ENCODE peak calls at places on chromosomes 7 and 10, in eight cellular contexts. L is right lobe of liver, K is RWPE1, I is prostate gland, F is WERI-Rb-1, U is HCT116, N is transverse colon, J is right atrium auricular region. D is an unnamed sample.

GRCh38 chr10:5545778-5546710 is 21.3 kb downstream of the CALML3 start:
- DNase-seq in N (peak), J (no peak), F (no peak), I (peak), K (no peak), L (no peak), U (no peak), D (peak)

GRCh38 chr7:2384354-2385243 is 18.8 kb upstream of the CHST12 start:
- DNase-seq in N (no peak), I (no peak), K (no peak), J (no peak), U (no peak), F (peak), L (no peak), D (no peak)

GRCh38 chr7:118289476-118289875 is 65.0 kb downstream of the ANKRD7 start:
- DNase-seq in J (no peak), K (no peak), L (no peak), F (no peak), N (no peak), I (no peak), U (no peak), D (no peak)

GRCh38 chr7:7535688-7536087 is at the start of gene COL28A1:
- DNase-seq in L (no peak), F (no peak), I (no peak), J (no peak), K (no peak), N (no peak), U (no peak), D (no peak)

GRCh38 chr7:73521636-73522080 is 435 bp downstream of the BAZ1B start:
- DNase-seq in N (no peak), F (no peak), U (no peak), L (no peak), I (no peak), J (no peak), K (peak), D (no peak)

GRCh38 chr7:85114342-85114741 is 72.5 kb downstream of the SEMA3D start:
- DNase-seq in K (peak), I (no peak), F (no peak), U (peak), J (no peak), L (no peak), N (no peak), D (no peak)

GRCh38 chr10:78314651-78315050 is 281.0 kb downstream of the RPS24 start:
- DNase-seq in K (no peak), F (no peak), I (peak), N (no peak), U (no peak), J (peak), L (no peak), D (no peak)

GRCh38 chr7:5525271-5526189 is 101.9 kb upstream of the TNRC18 start:
- DNase-seq in U (peak), K (no peak), F (no peak), I (no peak), J (no peak), L (no peak), N (peak), D (no peak)

GRCh38 chr10:78417425-78418370 is 384.0 kb downstream of the RPS24 start:
- DNase-seq in U (no peak), K (no peak), L (peak), N (no peak), F (peak), I (no peak), J (peak), D (no peak)

GRCh38 chr10:132410056-132410778 is 13.2 kb downstream of the PWWP2B start:
- DNase-seq in I (no peak), F (no peak), J (no peak), L (no peak), K (no peak), N (no peak), U (no peak), D (no peak)

GRCh38 chr10:9833871-9834454 is 1183.7 kb upstream of the CELF2 start:
- DNase-seq in J (no peak), L (no peak), N (no peak), F (no peak), I (no peak), U (no peak), K (no peak), D (no peak)

GRCh38 chr7:137862964-137863363 is 16.2 kb upstream of the DGKI start:
- DNase-seq in L (no peak), K (no peak), J (no peak), U (no peak), F (no peak), N (no peak), I (no peak), D (no peak)

GRCh38 chr10:109047856-109048255 is 875.5 kb downstream of the XPNPEP1 start:
- DNase-seq in J (no peak), L (no peak), K (no peak), U (no peak), N (no peak), F (no peak), I (no peak), D (no peak)

GRCh38 chr7:11109659-11110058 is 136.0 kb downstream of the PHF14 start:
- DNase-seq in U (no peak), L (no peak), J (no peak), F (no peak), I (no peak), K (no peak), N (no peak), D (no peak)

GRCh38 chr7:3065724-3066143 is 22.1 kb upstream of the CARD11 start:
- DNase-seq in U (peak), J (no peak), K (peak), F (peak), I (peak), L (no peak), N (peak), D (no peak)

GRCh38 chr7:124246262-124246863 is 213.5 kb upstream of the TMEM229A start:
- DNase-seq in U (no peak), K (peak), I (no peak), N (no peak), J (no peak), L (no peak), F (no peak), D (no peak)

GRCh38 chr7:129767120-129768011 is 155.8 kb downstream of the NRF1 start:
- DNase-seq in L (no peak), N (no peak), J (no peak), F (peak), K (no peak), I (no peak), U (no peak), D (no peak)

GRCh38 chr7:119090851-119091250 is 866.3 kb downstream of the ANKRD7 start:
- DNase-seq in F (no peak), I (no peak), U (peak), N (no peak), K (no peak), L (no peak), J (no peak), D (no peak)

GRCh38 chr10:31004611-31005193 is 27.0 kb downstream of the ZNF438 start:
- DNase-seq in F (no peak), L (no peak), N (no peak), K (no peak), U (no peak), I (no peak), J (no peak), D (peak)

GRCh38 chr10:73641272-73642060 is at the start of gene MYOZ1:
- DNase-seq in N (no peak), I (no peak), L (no peak), J (no peak), F (no peak), U (no peak), K (no peak), D (no peak)

DNA sequence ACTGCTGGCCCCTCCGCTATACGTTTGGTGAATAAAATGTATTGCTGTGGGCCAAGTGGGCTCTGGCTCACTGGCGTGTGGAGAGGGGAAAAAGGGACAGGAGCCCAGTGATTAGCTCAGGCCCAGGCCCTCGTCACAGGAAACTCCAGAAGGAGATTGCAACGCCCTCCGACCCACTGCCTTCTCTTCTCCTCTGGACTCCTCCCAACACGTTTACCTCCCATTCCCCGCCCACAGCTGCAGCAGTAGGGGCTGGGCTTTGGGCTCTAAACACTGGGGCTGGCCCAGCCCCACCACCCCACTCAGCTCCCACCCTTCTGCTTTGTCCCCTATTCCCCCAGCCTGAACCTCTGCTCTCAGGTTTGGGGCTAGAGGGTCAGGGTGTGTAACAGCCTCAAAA is 173.9 kb downstream of the NEURL1 start:
- DNase-seq in I (no peak), J (no peak), L (no peak), K (no peak), U (no peak), F (no peak), N (peak), D (no peak)
- H3K27ac ChIP-seq in I (no peak), J (peak), L (no peak), K (peak), U (no peak), F (no peak), N (peak), D (peak)

DNA sequence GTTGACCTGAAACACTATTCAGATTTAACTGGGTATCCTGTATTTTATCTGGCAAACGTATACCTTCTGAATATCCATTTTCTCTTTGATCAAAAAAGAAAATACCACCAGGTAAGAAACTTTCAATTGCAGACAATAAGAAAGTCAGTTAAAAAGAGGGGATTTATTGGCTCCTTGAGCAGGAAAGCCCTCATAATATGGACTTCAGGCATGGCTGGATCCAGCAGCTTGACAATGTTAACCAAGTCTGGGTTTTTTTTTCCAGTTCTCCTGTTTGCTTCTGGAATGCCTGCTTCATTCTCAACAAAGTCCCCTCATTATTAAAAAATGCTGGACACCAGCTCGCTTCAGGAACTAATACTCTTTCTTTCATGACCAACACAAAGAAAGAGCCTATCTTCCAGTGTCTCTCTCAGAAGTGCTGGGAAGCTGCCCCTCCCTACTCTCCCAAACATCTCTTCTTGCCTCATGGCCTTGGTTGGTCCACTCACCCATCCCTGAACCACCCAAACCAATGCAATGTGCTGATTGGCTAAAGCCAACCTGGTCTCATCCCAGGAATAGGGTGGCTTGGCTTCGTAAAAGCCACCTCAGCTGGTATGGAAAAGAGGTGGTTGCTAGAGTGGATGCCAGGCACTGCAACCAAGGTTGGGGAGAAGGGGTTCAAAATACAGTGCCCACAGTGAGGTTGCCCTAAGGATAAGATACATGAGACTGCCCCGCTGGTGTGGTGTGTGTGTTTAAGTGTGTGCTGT is 30.6 kb upstream of the WDFY4 start:
- DNase-seq in N (no peak), L (no peak), F (no peak), K (no peak), J (no peak), U (no peak), I (no peak), D (no peak)
- H3K27ac ChIP-seq in N (no peak), L (no peak), F (no peak), K (no peak), J (no peak), U (no peak), I (no peak), D (no peak)

GRCh38 chr7:128135275-128136214 is 104.3 kb upstream of the LRRC4 start:
- DNase-seq in J (peak), I (peak), K (peak), F (peak), N (peak), L (no peak), U (peak), D (no peak)
- H3K27ac ChIP-seq in J (no peak), I (no peak), K (no peak), F (peak), N (no peak), L (no peak), U (no peak), D (no peak)

DNA sequence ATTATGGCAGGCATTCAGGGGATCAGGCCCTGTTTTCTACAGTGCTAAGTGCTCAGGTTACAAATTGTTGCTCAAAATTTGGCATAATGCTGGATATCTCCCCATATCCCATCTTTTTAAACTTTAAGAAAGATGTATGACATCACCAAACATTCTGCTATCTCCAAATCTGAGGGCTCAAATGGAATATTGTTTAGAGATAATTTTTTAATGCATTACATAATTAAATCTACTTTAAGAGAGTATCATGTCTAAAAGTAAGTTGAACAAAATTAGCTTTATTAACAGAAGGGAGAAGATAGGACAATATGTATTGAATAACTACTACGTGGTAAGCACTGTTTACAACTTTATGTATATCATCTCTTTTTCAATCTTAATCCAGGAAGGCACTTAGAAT is 13.9 kb downstream of the NT5C3A start:
- DNase-seq in J (no peak), N (no peak), I (no peak), L (no peak), U (no peak), K (no peak), F (no peak), D (no peak)
- H3K27ac ChIP-seq in J (no peak), N (no peak), I (no peak), L (no peak), U (no peak), K (no peak), F (no peak), D (no peak)

GRCh38 chr7:50268990-50269389 is 35.5 kb upstream of the IKZF1 start:
- DNase-seq in K (no peak), I (no peak), U (no peak), F (no peak), L (no peak), N (no peak), J (no peak), D (no peak)
- H3K27ac ChIP-seq in K (no peak), I (no peak), U (no peak), F (no peak), L (no peak), N (no peak), J (no peak), D (no peak)

GRCh38 chr10:99630439-99630838 is 10.2 kb upstream of the SLC25A28 start:
- DNase-seq in U (peak), L (peak), K (peak), J (no peak), I (peak), N (peak), F (no peak), D (peak)
- H3K27ac ChIP-seq in U (no peak), L (no peak), K (no peak), J (no peak), I (no peak), N (no peak), F (no peak), D (no peak)

D was measured in AG04450.